ENCODE peak calls at places on chromosomes 4 and X, in five cellular contexts. A, P, N, J and W are unnamed samples.

GRCh38 chr4:181308476-181309170 is 934.6 kb upstream of the TENM3 start:
- DNase-seq in N (no peak), J (no peak), P (no peak), A (peak; percentile 46), W (no peak)

GRCh38 chr4:55547461-55547770 is 707 bp upstream of the CLOCK start:
- DNase-seq in J (peak; percentile 64), N (no peak), A (peak; percentile 79), P (peak; percentile 33), W (no peak)

GRCh38 chr4:113288691-113289090 is 239.2 kb downstream of the ANK2 start:
- DNase-seq in P (no peak), N (no peak), J (no peak), A (no peak), W (no peak)

GRCh38 chr4:108991929-108992328 is 229.1 kb upstream of the ETNPPL start:
- DNase-seq in J (no peak), N (no peak), A (no peak), P (no peak), W (no peak)

GRCh38 chr4:81758865-81759264 is 287.2 kb upstream of the RASGEF1B start:
- DNase-seq in P (no peak), N (no peak), J (no peak), A (no peak), W (no peak)

GRCh38 chrX:138648570-138648969 is 62.9 kb downstream of the FGF13 start:
- DNase-seq in N (no peak), P (no peak), A (peak; percentile 8), J (no peak), W (no peak)

GRCh38 chr4:121220698-121221097 is 56.6 kb upstream of the TNIP3 start:
- DNase-seq in N (no peak), J (no peak), P (no peak), A (peak; percentile 31), W (no peak)

GRCh38 chrX:131405497-131405896 is 116.4 kb upstream of the IGSF1 start:
- DNase-seq in A (peak; percentile 17), N (no peak), J (no peak), P (no peak), W (no peak)

GRCh38 chrX:11766487-11766886 is 8.4 kb downstream of the MSL3 start:
- DNase-seq in P (no peak), J (no peak), A (no peak), N (no peak), W (no peak)
- H3K36me3 ChIP-seq in P (peaks cover 65% of the 10 kb centered on the region), J (peaks cover 77% of the 10 kb centered on the region), A (peaks cover 5% of the 10 kb centered on the region), N (peaks cover 34% of the 10 kb centered on the region), W (peaks cover 10% of the 10 kb centered on the region)

DNA sequence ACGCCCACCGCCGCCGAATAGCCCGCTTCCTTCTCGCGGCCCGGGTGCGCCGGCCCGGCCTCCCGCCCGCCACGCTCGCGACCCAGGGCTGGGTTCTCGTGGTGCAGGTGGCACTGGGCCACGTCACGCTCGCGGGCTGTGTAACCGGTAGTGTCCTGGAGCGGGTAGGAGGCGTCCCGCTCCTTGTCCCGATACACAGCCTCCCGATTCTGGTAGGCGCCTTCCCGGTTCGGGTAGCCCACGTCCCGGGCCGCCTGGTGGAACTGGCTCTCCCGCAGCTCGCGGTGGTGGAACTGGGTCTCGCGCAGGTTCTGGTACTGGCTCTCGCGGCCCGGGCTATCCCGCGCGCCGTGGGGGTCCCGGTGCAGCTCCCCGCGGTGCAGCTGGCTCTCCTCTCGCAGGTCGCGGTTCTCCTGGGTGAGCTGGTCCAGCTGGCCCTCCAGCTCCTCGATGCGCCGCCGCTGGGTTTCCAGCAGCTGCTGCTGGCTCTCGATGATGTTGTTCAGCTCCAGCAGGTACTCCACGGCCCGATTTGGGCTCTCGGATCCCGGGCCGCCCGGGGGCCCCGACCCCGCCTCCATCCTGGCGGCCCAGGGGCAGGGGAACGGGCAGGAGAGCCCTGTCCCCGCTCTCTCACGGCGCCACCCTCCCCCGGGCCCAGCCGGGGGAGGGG is 39.3 kb upstream of the IQSEC2 start:
- DNase-seq in J (peak; percentile 60), N (no peak), A (peak; percentile 17), P (no peak), W (no peak)
- TF ChIP-seq CTCF in J (no peak), N (no peak), A (no peak), P (no peak), W (no peak)

DNA sequence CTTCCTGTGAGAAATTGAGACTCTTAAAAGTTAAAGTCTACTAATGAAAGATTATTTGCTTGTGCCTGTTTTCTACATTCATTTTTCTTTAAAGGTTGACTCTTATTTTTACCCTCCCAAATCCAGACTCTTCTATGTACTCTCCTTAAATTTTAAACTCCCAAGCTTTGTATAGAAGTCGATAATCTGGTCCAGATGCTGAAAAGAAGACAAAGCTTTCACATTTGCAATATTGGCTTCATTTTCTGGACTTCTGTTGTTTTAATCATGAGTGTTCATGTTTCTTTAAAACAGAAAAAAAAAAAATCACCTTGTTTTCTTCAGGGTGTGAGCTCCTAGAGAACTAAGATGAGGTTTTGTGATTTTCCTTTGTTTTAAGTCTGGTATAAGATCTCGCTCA is 53.2 kb upstream of the TBC1D14 start:
- DNase-seq in A (no peak), N (no peak), J (no peak), P (no peak), W (no peak)
- H3K36me3 ChIP-seq in A (peaks cover 8% of the 10 kb centered on the region), N (peaks cover 27% of the 10 kb centered on the region), J (peaks cover 45% of the 10 kb centered on the region), P (peaks cover 34% of the 10 kb centered on the region), W (peaks cover 8% of the 10 kb centered on the region)

GRCh38 chrX:66756717-66757116 is 117.8 kb upstream of the EDA2R start:
- DNase-seq in P (no peak), N (no peak), A (no peak), J (no peak), W (no peak)

GRCh38 chrX:66766318-66766717 is 127.4 kb upstream of the EDA2R start:
- DNase-seq in J (no peak), N (no peak), P (no peak), A (no peak), W (no peak)

DNA sequence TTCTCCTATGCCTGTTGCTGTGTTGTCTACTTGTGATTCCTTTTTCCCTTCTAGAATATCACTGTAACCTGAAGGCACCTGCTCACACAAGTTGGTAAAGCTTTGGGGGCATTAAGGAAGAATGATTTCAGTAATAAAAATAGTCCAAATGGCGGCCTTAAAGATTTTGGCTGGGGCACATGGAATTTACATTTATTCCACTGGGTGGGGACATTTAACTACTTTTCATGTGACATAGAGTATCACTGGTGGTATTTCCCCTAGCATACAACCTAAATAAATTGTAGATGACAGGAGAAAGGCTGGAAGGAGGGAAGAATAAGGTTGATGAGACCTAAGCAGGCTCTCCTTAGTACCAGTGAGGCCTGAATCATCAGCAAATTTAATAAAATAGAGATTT is 121.8 kb upstream of the EDA2R start:
- DNase-seq in N (no peak), J (no peak), A (peak; percentile 3), P (no peak), W (no peak)
- TF ChIP-seq CTCF in N (no peak), J (no peak), A (peak; percentile 44), P (peak; percentile 19), W (peak; percentile 4)

GRCh38 chr4:145786261-145786660 is 106.3 kb downstream of the C4orf51 start:
- DNase-seq in J (no peak), P (no peak), A (no peak), N (no peak), W (no peak)
- H3K36me3 ChIP-seq in J (no peaks in the 10 kb centered on the region), P (peaks cover 6% of the 10 kb centered on the region), A (no peaks in the 10 kb centered on the region), N (no peaks in the 10 kb centered on the region), W (no peaks in the 10 kb centered on the region)

GRCh38 chr4:71729856-71730255 is 54.0 kb downstream of the GC start:
- DNase-seq in P (no peak), N (no peak), A (no peak), J (no peak), W (no peak)

GRCh38 chr4:71732066-71732465 is 51.8 kb downstream of the GC start:
- DNase-seq in N (no peak), J (no peak), P (no peak), A (no peak), W (no peak)

GRCh38 chr4:71732706-71733105 is 51.2 kb downstream of the GC start:
- DNase-seq in P (no peak), A (peak; percentile 58), J (no peak), N (no peak), W (no peak)
- TF ChIP-seq CTCF in P (peak; percentile 42), A (peak; percentile 68), J (no peak), N (peak; percentile 21), W (peak; percentile 36)

GRCh38 chrX:134010690-134011089 is 25.3 kb upstream of the GPC3 start:
- DNase-seq in P (no peak), N (no peak), J (no peak), A (no peak), W (no peak)

GRCh38 chrX:134013092-134013497 is 27.7 kb upstream of the GPC3 start:
- DNase-seq in J (no peak), A (no peak), P (no peak), N (no peak), W (no peak)

DNA sequence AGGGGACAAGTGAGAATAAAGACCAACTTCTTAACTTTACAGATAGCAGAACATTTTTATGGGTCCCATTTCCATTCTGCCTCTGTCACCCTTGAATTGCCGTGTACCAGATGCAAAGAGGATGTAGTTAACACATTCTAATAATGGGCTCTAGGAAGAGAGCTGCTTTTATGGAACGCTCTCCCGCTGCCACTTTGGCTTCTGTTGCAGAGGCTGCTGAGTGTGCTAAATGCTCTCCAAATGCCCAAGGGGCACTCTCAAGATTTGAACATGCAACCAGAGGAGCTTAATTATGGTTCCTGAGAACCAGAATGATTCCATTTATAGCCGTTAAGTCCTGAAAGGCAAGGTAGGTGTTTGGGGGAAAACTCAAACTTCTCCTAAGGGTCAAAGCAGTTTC is 28.1 kb upstream of the GPC3 start:
- DNase-seq in A (no peak), P (no peak), N (no peak), J (no peak), W (no peak)
- H3K36me3 ChIP-seq in A (no peaks in the 10 kb centered on the region), P (no peaks in the 10 kb centered on the region), N (no peaks in the 10 kb centered on the region), J (no peaks in the 10 kb centered on the region), W (no peaks in the 10 kb centered on the region)

DNA sequence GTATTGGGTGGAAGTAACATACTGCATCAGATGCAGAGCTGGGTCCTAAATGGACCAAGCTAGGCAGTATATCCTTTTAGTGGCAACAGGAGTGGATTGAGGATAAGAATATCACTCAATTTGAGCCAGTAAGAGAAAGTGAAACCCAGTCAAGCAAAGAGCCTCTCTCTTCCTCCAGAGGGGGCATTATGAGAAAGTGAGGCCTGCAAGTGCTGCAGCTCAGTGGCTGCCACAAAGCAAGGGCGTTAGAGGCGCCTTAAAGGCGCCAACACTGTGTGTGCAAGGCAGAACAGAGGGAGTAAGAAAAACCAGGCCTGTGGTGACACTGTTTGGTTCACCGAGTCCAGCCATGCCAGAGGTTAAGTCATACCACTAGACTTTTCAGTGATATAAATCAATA is 17.5 kb downstream of the STX18 start:
- DNase-seq in N (no peak), A (peak; percentile 71), P (no peak), J (no peak), W (no peak)
- TF ChIP-seq CTCF in N (no peak), A (peak; percentile 38), P (no peak), J (no peak), W (no peak)

GRCh38 chr4:77903186-77903585 is 40.6 kb downstream of the MRPL1 start:
- DNase-seq in J (no peak), N (no peak), P (no peak), A (no peak), W (no peak)

DNA sequence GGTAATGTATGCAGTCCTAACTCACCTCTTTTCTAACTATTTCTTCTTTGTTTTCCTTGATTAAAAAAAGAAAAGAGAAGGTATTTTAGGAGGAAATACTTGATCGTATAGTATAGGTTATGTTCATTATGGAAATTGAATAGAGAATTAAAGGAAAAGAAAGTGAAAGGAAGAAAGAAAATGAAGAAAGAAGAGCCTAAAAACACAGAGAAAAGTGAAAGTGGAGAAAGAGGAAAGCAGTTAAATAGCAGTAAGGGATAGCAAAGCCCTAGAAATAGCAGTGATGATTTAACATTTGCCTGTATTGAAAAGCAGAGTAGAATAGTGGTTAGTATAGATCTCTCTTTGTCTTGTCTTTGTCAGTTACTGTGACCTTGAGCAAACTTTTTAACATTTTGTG is 37.0 kb downstream of the MRPL1 start:
- DNase-seq in J (no peak), N (no peak), P (no peak), A (no peak), W (no peak)
- H3K36me3 ChIP-seq in J (peaks cover 35% of the 10 kb centered on the region), N (peaks cover 8% of the 10 kb centered on the region), P (peaks cover 38% of the 10 kb centered on the region), A (peaks cover 12% of the 10 kb centered on the region), W (peaks cover 1% of the 10 kb centered on the region)